ENCODE peak calls at places on chromosomes 3 and 15, in four cellular contexts. A is HepG2, H is H1, J is GM12878. Q is an unnamed sample.

GRCh38 chr3:16357191-16357590 is 92.2 kb downstream of the OXNAD1 start:
- DNase-seq in A (no peak), H (no peak), J (no peak), Q (no peak)

GRCh38 chr3:67386446-67386845 is 268.0 kb downstream of the SUCLG2 start:
- DNase-seq in A (no peak), H (no peak), J (no peak), Q (no peak)

GRCh38 chr15:91113036-91113435 is 13.0 kb downstream of the SV2B start:
- DNase-seq in A (no peak), H (no peak), J (no peak), Q (no peak)

GRCh38 chr3:32239638-32240550 is 1.4 kb downstream of the CMTM8 start:
- DNase-seq in A (peak), H (no peak), J (no peak), Q (no peak)

GRCh38 chr3:110568246-110568645 is 503.4 kb upstream of the NECTIN3 start:
- DNase-seq in A (no peak), H (no peak), J (no peak), Q (no peak)

GRCh38 chr15:38560456-38560926 is 4.1 kb downstream of the RASGRP1 start:
- DNase-seq in A (no peak), H (no peak), J (no peak), Q (no peak)

GRCh38 chr3:132276228-132276906 is 40.8 kb upstream of the ACP3 start:
- DNase-seq in A (no peak), H (no peak), J (no peak), Q (no peak)

GRCh38 chr3:128133273-128133883 is 9.8 kb upstream of the RUVBL1 start:
- DNase-seq in A (peak), H (no peak), J (no peak), Q (no peak)

GRCh38 chr3:158802399-158803023 is 657 bp downstream of the MFSD1 start:
- DNase-seq in A (no peak), H (no peak), J (no peak), Q (peak)

GRCh38 chr3:43609406-43609805 is 12.4 kb downstream of the ANO10 start:
- DNase-seq in A (no peak), H (no peak), J (no peak), Q (no peak)

GRCh38 chr3:113251817-113252216 is 40.5 kb downstream of the BOC start:
- DNase-seq in A (no peak), H (no peak), J (no peak), Q (no peak)

GRCh38 chr3:197186887-197187588 is 111.4 kb downstream of the DLG1 start:
- DNase-seq in A (peak), H (no peak), J (peak), Q (no peak)

GRCh38 chr15:80595391-80595790 is 99.7 kb upstream of the ABHD17C start:
- DNase-seq in A (peak), H (no peak), J (no peak), Q (no peak)

GRCh38 chr3:42823351-42823750 is 14.1 kb downstream of the ACKR2 start:
- DNase-seq in A (no peak), H (no peak), J (no peak), Q (no peak)

GRCh38 chr3:142021127-142021526 is 128.2 kb downstream of the TFDP2 start:
- DNase-seq in A (no peak), H (no peak), J (no peak), Q (no peak)

GRCh38 chr3:145370870-145371269 is 790.1 kb downstream of the PLOD2 start:
- DNase-seq in A (no peak), H (no peak), J (no peak), Q (no peak)

GRCh38 chr3:161108840-161109239 is 3.7 kb upstream of the B3GALNT1 start:
- DNase-seq in A (no peak), H (no peak), J (no peak), Q (no peak)

GRCh38 chr15:52102468-52102867 is 10.1 kb downstream of the BCL2L10 start:
- DNase-seq in A (no peak), H (no peak), J (no peak), Q (no peak)

GRCh38 chr3:58693929-58694850 is 27.6 kb upstream of the FAM3D start:
- DNase-seq in A (no peak), H (no peak), J (peak), Q (no peak)

GRCh38 chr3:189914799-189915198 is 205.9 kb downstream of the P3H2 start:
- DNase-seq in A (no peak), H (no peak), J (no peak), Q (no peak)

GRCh38 chr3:42463093-42463492 is 39.4 kb upstream of the VIPR1 start:
- DNase-seq in A (no peak), H (no peak), J (no peak), Q (no peak)

GRCh38 chr3:125043599-125044151 is 12.1 kb downstream of the HEG1 start:
- DNase-seq in A (no peak), H (no peak), J (no peak), Q (no peak)

GRCh38 chr3:118938183-118938961 is 96.3 kb downstream of the IGSF11 start:
- DNase-seq in A (no peak), H (no peak), J (no peak), Q (no peak)

GRCh38 chr3:187695434-187695833 is 6.9 kb downstream of the RTP2 start:
- DNase-seq in A (no peak), H (no peak), J (no peak), Q (no peak)

GRCh38 chr3:140557476-140557875 is 120.4 kb upstream of the TRIM42 start:
- DNase-seq in A (no peak), H (no peak), J (no peak), Q (no peak)

GRCh38 chr15:40283615-40284306 is 897 bp upstream of the ANKRD63 start:
- DNase-seq in A (no peak), H (no peak), J (no peak), Q (no peak)

GRCh38 chr3:70558955-70559354 is 246.5 kb upstream of the MDFIC2 start:
- DNase-seq in A (no peak), H (no peak), J (no peak), Q (no peak)

GRCh38 chr3:97815149-97815917 is 6.5 kb upstream of the CRYBG3 start:
- DNase-seq in A (no peak), H (no peak), J (no peak), Q (no peak)

GRCh38 chr3:14761121-14761672 is 57.6 kb upstream of the FGD5 start:
- DNase-seq in A (no peak), H (no peak), J (no peak), Q (no peak)

GRCh38 chr3:12750658-12751071 is 8.4 kb downstream of the TMEM40 start:
- DNase-seq in A (no peak), H (no peak), J (peak), Q (no peak)

GRCh38 chr3:11155341-11156025 is 1.2 kb downstream of the HRH1 start:
- DNase-seq in A (peak), H (no peak), J (no peak), Q (no peak)

GRCh38 chr3:52032702-52033408 is 23.5 kb downstream of the DUSP7 start:
- DNase-seq in A (no peak), H (no peak), J (no peak), Q (no peak)

GRCh38 chr3:174756200-174756829 is 102.8 kb upstream of the NAALADL2 start:
- DNase-seq in A (no peak), H (no peak), J (no peak), Q (no peak)

GRCh38 chr15:34436956-34437442 is 609 bp downstream of the GOLGA8A start:
- DNase-seq in A (peak), H (peak), J (no peak), Q (peak)

GRCh38 chr15:78292219-78292618 is 7.2 kb downstream of the SKIC8 start:
- DNase-seq in A (no peak), H (no peak), J (no peak), Q (no peak)

GRCh38 chr15:78291052-78291451 is 8.4 kb downstream of the SKIC8 start:
- DNase-seq in A (no peak), H (no peak), J (no peak), Q (no peak)

GRCh38 chr15:78284758-78285157 is 14.7 kb downstream of the SKIC8 start:
- DNase-seq in A (no peak), H (no peak), J (no peak), Q (no peak)

GRCh38 chr15:78291698-78292097 is 7.7 kb downstream of the SKIC8 start:
- DNase-seq in A (no peak), H (no peak), J (no peak), Q (no peak)

DNA sequence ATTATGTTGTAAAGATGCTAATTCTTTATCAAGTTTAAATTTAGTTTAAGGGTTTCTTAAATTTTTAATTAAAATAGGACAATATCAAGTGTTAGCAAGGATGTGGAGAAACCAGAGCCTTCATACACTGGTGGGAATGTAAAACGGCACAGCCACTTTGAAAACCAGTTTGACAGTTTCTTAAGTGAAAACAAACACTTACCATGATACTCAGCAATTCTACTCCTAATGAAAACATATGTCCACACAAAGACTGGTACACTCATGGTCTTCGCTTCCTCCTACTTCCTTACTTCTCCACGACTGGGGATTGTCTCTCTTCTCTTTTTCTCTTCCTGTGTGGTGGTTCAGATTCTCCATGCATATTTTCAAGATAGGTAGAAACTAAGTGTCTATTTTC is 9.2 kb downstream of the SKIC8 start:
- DNase-seq in A (no peak), H (no peak), J (no peak), Q (no peak)
- TF ChIP-seq POLR2AphosphoS5 in A (no peak), H (no peak), J (no peak), Q (no peak)

GRCh38 chr3:4421121-4421520 is 45.9 kb downstream of the SUMF1 start:
- DNase-seq in A (no peak), H (no peak), J (no peak), Q (no peak)
- TF ChIP-seq TAF1 in A (no peak), H (no peak), J (no peak), Q (no peak)

DNA sequence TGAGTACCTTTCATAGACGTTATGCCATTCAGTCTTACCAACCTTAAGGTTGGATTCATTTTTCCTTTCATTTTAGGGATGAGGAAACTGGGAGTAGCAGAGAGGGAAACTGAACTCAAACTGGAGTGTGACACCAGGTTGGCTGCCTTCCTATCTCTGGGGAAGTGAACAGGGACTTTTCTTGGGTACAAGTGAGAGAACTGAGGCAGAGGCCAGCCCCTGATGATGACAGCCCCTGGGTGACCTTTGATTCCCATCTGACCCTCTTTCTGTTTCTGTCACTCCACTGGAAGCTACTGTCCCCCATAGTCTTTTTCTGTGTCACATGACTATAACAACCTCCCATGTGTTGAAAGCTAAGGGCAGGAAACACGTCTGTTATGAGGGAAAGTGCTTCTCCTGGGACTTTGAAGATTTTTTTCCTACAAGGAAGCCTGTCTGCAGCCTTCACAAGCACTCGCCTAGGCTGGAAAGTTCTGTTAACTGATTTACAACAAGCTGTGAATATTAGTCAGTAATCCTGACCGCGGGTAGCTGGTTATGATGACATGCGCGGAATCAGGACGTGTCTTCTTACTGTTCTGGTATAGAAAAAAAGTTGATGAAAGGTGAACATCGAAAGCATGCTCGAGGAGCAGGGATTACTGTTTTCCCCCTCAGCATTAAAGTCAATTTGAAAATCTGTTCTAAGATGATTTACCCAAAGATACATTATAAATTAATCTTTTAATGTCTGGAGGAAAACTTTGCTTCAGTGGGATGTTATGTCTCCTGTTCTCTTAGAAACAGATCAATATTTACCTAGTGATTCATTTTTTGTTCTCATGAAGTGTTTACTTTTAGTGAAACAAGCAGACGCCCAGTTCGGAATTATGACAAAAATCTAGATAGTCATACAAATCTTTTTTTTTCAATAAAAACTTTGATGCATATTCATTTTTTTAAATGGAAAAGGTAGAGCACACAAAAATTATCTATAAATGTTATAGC is 31.5 kb downstream of the ABHD2 start:
- DNase-seq in A (peak), H (no peak), J (no peak), Q (no peak)
- TF ChIP-seq POLR2A in A (no peak), H (no peak), J (no peak), Q (no peak)

GRCh38 chr3:181417748-181418147 is 294.0 kb upstream of the SOX2 start:
- DNase-seq in A (no peak), H (no peak), J (no peak), Q (no peak)
- TF ChIP-seq POLR2AphosphoS5 in A (no peak), H (no peak), J (no peak), Q (no peak)

DNA sequence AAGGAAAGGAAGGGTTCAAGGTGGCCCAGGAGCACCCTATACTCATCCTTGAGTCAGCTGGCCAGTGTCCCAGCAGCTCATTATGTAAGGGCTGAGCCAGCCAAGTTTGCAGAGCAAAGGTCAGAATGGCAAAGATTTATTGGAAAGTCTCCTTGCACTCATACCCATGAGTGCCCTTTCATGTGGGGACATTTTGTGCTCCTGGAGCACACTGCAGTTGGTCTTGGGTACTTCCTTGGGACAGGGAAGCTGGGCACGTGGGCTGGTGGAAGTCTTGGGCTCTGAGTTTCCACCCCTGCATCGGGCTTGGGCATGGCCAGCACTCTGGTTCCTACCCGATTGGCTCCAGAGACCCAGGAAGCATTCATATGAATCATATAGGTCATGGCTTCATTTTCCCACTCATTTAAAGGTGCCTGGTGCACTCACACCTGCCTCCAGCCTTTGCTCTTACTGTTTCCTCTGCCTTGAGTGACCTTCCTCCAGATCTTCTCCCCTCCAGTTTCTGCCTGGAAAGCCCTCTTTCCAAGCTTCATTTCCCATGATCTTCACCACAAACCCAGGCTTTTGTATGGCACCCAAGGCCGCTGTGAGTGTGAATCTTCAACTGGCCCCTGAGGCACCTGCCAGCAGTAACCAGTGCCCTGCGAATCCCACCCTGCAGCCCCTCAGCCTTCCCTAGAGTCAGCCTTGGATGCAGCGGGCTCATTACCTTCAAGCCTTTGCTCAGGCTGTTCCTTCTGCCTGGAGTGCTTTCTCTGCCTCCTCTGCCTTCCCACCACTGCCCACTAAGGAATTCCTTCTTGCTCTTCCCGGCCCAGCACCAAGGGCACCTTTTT is 10.5 kb upstream of the PRKCD start:
- DNase-seq in A (no peak), H (no peak), J (no peak), Q (no peak)
- TF ChIP-seq TAF1 in A (no peak), H (no peak), J (no peak), Q (no peak)

Q was measured in GM12892.